ENCODE peak calls at places on chromosomes 13 and 19, in five cellular contexts. C, N, F, W and E are unnamed samples.
A peak's percentile ranks its signal among the peaks of the same experiment; 100 is the strongest.

GRCh38 chr13:39451860-39452301 is 151.1 kb downstream of the LHFPL6 start:
- DNase-seq in N (peak; percentile 26), F (no peak), W (no peak), C (peak; percentile 19), E (no peak)

GRCh38 chr13:38879278-38879677 is 111.4 kb downstream of the STOML3 start:
- DNase-seq in C (no peak), N (no peak), F (no peak), W (no peak), E (no peak)

GRCh38 chr19:4639531-4640246 is 373 bp downstream of the TNFAIP8L1 start:
- DNase-seq in W (no peak), N (no peak), F (no peak), C (no peak), E (no peak)

GRCh38 chr13:114049026-114049425 is 75.2 kb upstream of the C13orf46 start:
- DNase-seq in C (no peak), F (no peak), N (no peak), W (no peak), E (no peak)

GRCh38 chr19:45119582-45119981 is 26.6 kb downstream of the PPP1R37 start:
- DNase-seq in C (no peak), F (no peak), N (no peak), W (no peak), E (no peak)

GRCh38 chr19:46659151-46660007 is 1.6 kb downstream of the DACT3 start:
- DNase-seq in N (no peak), F (no peak), C (peak; percentile 59), W (peak; percentile 21), E (peak; percentile 58)

GRCh38 chr13:112730157-112730671 is 40.4 kb downstream of the ATP11A start:
- DNase-seq in W (no peak), F (no peak), C (no peak), N (no peak), E (no peak)

GRCh38 chr13:45258339-45258685 is 57.5 kb upstream of the KCTD4 start:
- DNase-seq in C (no peak), N (no peak), F (no peak), W (no peak), E (no peak)

GRCh38 chr19:18223860-18224524 is 2.2 kb downstream of the PDE4C start:
- DNase-seq in N (no peak), C (no peak), F (no peak), W (peak; percentile 17), E (peak; percentile 60)

GRCh38 chr13:90205911-90206310 is 1141.6 kb upstream of the MIR17HG start:
- DNase-seq in N (no peak), F (no peak), W (no peak), C (no peak), E (no peak)

GRCh38 chr13:113763961-113764792 is 5.2 kb downstream of the TMEM255B start:
- DNase-seq in C (no peak), W (no peak), N (no peak), F (no peak), E (no peak)

GRCh38 chr13:43326100-43326499 is 302.7 kb downstream of the DNAJC15 start:
- DNase-seq in W (no peak), N (peak; percentile 77), F (no peak), C (no peak), E (peak; percentile 34)

GRCh38 chr19:54209058-54209747 is 8.5 kb downstream of the RPS9 start:
- DNase-seq in C (no peak), W (no peak), N (peak; percentile 47), F (no peak), E (peak; percentile 21)

GRCh38 chr13:31045621-31046081 is 113.2 kb downstream of the TEX26 start:
- DNase-seq in W (peak; percentile 82), C (peak; percentile 96), F (no peak), N (no peak), E (no peak)

GRCh38 chr13:75550159-75550567 is 572 bp downstream of the UCHL3 start:
- DNase-seq in W (no peak), N (peak; percentile 16), C (peak; percentile 71), F (no peak), E (no peak)

GRCh38 chr13:97273341-97273831 is 51.3 kb downstream of the MBNL2 start:
- DNase-seq in W (no peak), N (no peak), F (peak; percentile 56), C (peak; percentile 83), E (no peak)

GRCh38 chr19:7852851-7853759 is 21.1 kb downstream of the PRR36 start:
- DNase-seq in W (peak; percentile 89), N (no peak), F (peak; percentile 72), C (peak; percentile 61), E (peak; percentile 75)

GRCh38 chr13:27338816-27339215 is 68.2 kb downstream of the RASL11A start:
- DNase-seq in C (peak; percentile 23), F (no peak), W (no peak), N (no peak), E (no peak)

GRCh38 chr13:112777637-112778406 is 88.0 kb downstream of the ATP11A start:
- DNase-seq in W (no peak), N (no peak), C (no peak), F (no peak), E (no peak)

GRCh38 chr19:48665786-48666185 is 7.0 kb downstream of the NTN5 start:
- DNase-seq in N (no peak), W (no peak), C (no peak), F (no peak), E (no peak)

GRCh38 chr19:1467512-1468273 is 11.3 kb downstream of the C19orf25 start:
- DNase-seq in N (no peak), F (no peak), W (no peak), C (no peak), E (no peak)

GRCh38 chr19:5943623-5944022 is 29.6 kb downstream of the CAPS start:
- DNase-seq in C (peak; percentile 39), W (no peak), N (no peak), F (no peak), E (no peak)

GRCh38 chr19:49129238-49129583 is 9.9 kb downstream of the PPFIA3 start:
- DNase-seq in F (peak; percentile 67), W (no peak), C (no peak), N (no peak), E (no peak)

GRCh38 chr13:40152145-40152544 is 496.7 kb downstream of the COG6 start:
- DNase-seq in F (no peak), C (peak; percentile 78), W (no peak), N (no peak), E (no peak)

GRCh38 chr19:55690109-55690768 is 15.2 kb downstream of the EPN1 start:
- DNase-seq in W (no peak), C (no peak), F (no peak), N (no peak), E (no peak)

GRCh38 chr13:41196620-41197019 is 2.3 kb upstream of the KBTBD7 start:
- DNase-seq in W (no peak), C (peak; percentile 46), F (no peak), N (no peak), E (no peak)

GRCh38 chr19:4742717-4743646 is 19.3 kb upstream of the DPP9 start:
- DNase-seq in C (no peak), F (no peak), N (no peak), W (no peak), E (no peak)

GRCh38 chr13:79935121-79935520 is 405.8 kb downstream of the SPRY2 start:
- DNase-seq in W (no peak), N (no peak), C (peak; percentile 80), F (no peak), E (no peak)

GRCh38 chr13:99050983-99051488 is 73.2 kb upstream of the DOCK9 start:
- DNase-seq in C (no peak), W (no peak), F (no peak), N (no peak), E (no peak)

GRCh38 chr13:21670883-21671792 is at the start of gene FGF9:
- DNase-seq in N (peak; percentile 80), F (peak; percentile 57), C (peak; percentile 67), W (peak; percentile 84), E (peak; percentile 76)

GRCh38 chr19:959935-960502 is 24.1 kb upstream of the WDR18 start:
- DNase-seq in N (no peak), F (no peak), W (no peak), C (no peak), E (no peak)

GRCh38 chr13:108964601-108965000 is 335.2 kb downstream of the MYO16 start:
- DNase-seq in F (no peak), W (no peak), N (no peak), C (peak; percentile 4), E (no peak)

GRCh38 chr13:106033634-106034033 is 501.8 kb downstream of the EFNB2 start:
- DNase-seq in N (no peak), C (peak; percentile 41), W (no peak), F (no peak), E (no peak)

GRCh38 chr13:50589139-50589538 is 254.4 kb downstream of the DLEU7 start:
- DNase-seq in C (peak; percentile 97), W (no peak), N (no peak), F (no peak), E (no peak)

GRCh38 chr19:13670846-13671245 is 93.5 kb upstream of the MRI1 start:
- DNase-seq in C (no peak), W (no peak), F (no peak), N (no peak), E (no peak)

GRCh38 chr19:10363789-10364281 is 16.5 kb downstream of the TYK2 start:
- DNase-seq in N (no peak), W (no peak), C (no peak), F (no peak), E (peak; percentile 32)

GRCh38 chr13:101398191-101398590 is 18.1 kb downstream of the NALCN start:
- DNase-seq in N (no peak), F (no peak), C (peak; percentile 84), W (no peak), E (no peak)

GRCh38 chr13:30736461-30736860 is 1.1 kb downstream of the ALOX5AP start:
- DNase-seq in W (no peak), F (no peak), N (no peak), C (no peak), E (no peak)